ENCODE peak calls at places on chromosomes 5 and 9, in five cellular contexts. H is IMR-90, L is SK-N-SH, V is GM12878, D is HepG2. I is an unnamed sample.

GRCh38 chr9:130765135-130766030 is 69.7 kb upstream of the ABL1 start:
- DNase-seq in H (peak; percentile 64), L (no peak), V (peak; percentile 64), D (no peak), I (no peak)

GRCh38 chr5:142644640-142645361 is 41.1 kb downstream of the FGF1 start:
- DNase-seq in H (peak; percentile 99), L (no peak), V (no peak), D (no peak), I (no peak)

GRCh38 chr5:133108481-133108921 is 56.7 kb downstream of the HSPA4 start:
- DNase-seq in H (no peak), L (no peak), V (no peak), D (no peak), I (no peak)

GRCh38 chr5:180047667-180048066 is 23.9 kb downstream of the RNF130 start:
- DNase-seq in H (no peak), L (no peak), V (no peak), D (no peak), I (no peak)

GRCh38 chr5:102903074-102903871 is 148.2 kb downstream of the PAM start:
- DNase-seq in H (peak; percentile 36), L (no peak), V (no peak), D (no peak), I (no peak)

GRCh38 chr5:159061186-159061796 is 38.4 kb downstream of the EBF1 start:
- DNase-seq in H (peak; percentile 78), L (peak; percentile 41), V (no peak), D (no peak), I (peak; percentile 12)

GRCh38 chr5:82538339-82539034 is 260.3 kb upstream of the RPS23 start:
- DNase-seq in H (no peak), L (peak; percentile 52), V (no peak), D (no peak), I (peak; percentile 31)

GRCh38 chr5:61450170-61450815 is 118.2 kb downstream of the ZSWIM6 start:
- DNase-seq in H (peak; percentile 91), L (no peak), V (no peak), D (no peak), I (no peak)

GRCh38 chr9:93968451-93969327 is 13.5 kb upstream of the BARX1 start:
- DNase-seq in H (peak; percentile 59), L (no peak), V (no peak), D (peak; percentile 53), I (no peak)

GRCh38 chr9:123069010-123069481 is 35.6 kb downstream of the GPR21 start:
- DNase-seq in H (peak; percentile 95), L (no peak), V (no peak), D (no peak), I (no peak)

GRCh38 chr9:81393985-81394811 is 295.1 kb downstream of the TLE1 start:
- DNase-seq in H (peak; percentile 61), L (no peak), V (no peak), D (no peak), I (no peak)

GRCh38 chr9:106964822-106965525 is 102.0 kb downstream of the ZNF462 start:
- DNase-seq in H (peak; percentile 45), L (no peak), V (no peak), D (no peak), I (no peak)

GRCh38 chr5:17828709-17829108 is 194.4 kb downstream of the TAF11L14 start:
- DNase-seq in H (no peak), L (no peak), V (no peak), D (no peak), I (no peak)

GRCh38 chr9:106146066-106146840 is 451.9 kb downstream of the TMEM38B start:
- DNase-seq in H (no peak), L (no peak), V (no peak), D (no peak), I (no peak)

GRCh38 chr5:53930457-53930856 is 370.0 kb downstream of the NDUFS4 start:
- DNase-seq in H (peak; percentile 55), L (no peak), V (no peak), D (no peak), I (no peak)

GRCh38 chr5:82863260-82863659 is 213.9 kb downstream of the TMEM167A start:
- DNase-seq in H (no peak), L (no peak), V (no peak), D (no peak), I (no peak)

GRCh38 chr9:96651626-96652025 is 3.5 kb downstream of the PRXL2C start:
- DNase-seq in H (peak; percentile 51), L (peak; percentile 48), V (no peak), D (no peak), I (no peak)

GRCh38 chr5:138833726-138834480 is 41.2 kb downstream of the LRRTM2 start:
- DNase-seq in H (no peak), L (no peak), V (no peak), D (no peak), I (no peak)

GRCh38 chr5:142215915-142216681 is 107.5 kb downstream of the NDFIP1 start:
- DNase-seq in H (peak; percentile 98), L (no peak), V (no peak), D (peak; percentile 54), I (no peak)

GRCh38 chr9:106956971-106957370 is 94.0 kb downstream of the ZNF462 start:
- DNase-seq in H (peak; percentile 38), L (no peak), V (no peak), D (no peak), I (no peak)

GRCh38 chr9:10045598-10045997 is 567.2 kb downstream of the PTPRD start:
- DNase-seq in H (peak; percentile 24), L (no peak), V (no peak), D (no peak), I (no peak)

GRCh38 chr9:122213589-122214413 is 15.0 kb downstream of the LHX6 start:
- DNase-seq in H (no peak), L (peak; percentile 99), V (no peak), D (peak; percentile 83), I (peak; percentile 96)

GRCh38 chr5:52560366-52560765 is 227.3 kb upstream of the ITGA1 start:
- DNase-seq in H (no peak), L (peak; percentile 11), V (no peak), D (no peak), I (no peak)

GRCh38 chr5:18375637-18376036 is 741.4 kb downstream of the TAF11L14 start:
- DNase-seq in H (no peak), L (peak; percentile 36), V (no peak), D (no peak), I (no peak)

GRCh38 chr5:115602585-115603125 is 376 bp upstream of the TICAM2 start:
- DNase-seq in H (no peak), L (no peak), V (no peak), D (no peak), I (no peak)

GRCh38 chr9:8206720-8207119 is 407.1 kb upstream of the DMAC1 start:
- DNase-seq in H (no peak), L (no peak), V (no peak), D (no peak), I (no peak)

GRCh38 chr5:58606064-58606463 is 23.2 kb downstream of the RAB3C start:
- DNase-seq in H (no peak), L (no peak), V (no peak), D (no peak), I (no peak)

GRCh38 chr9:129624168-129624759 is 1.7 kb upstream of the NTMT1 start:
- DNase-seq in H (peak; percentile 53), L (peak; percentile 82), V (no peak), D (peak; percentile 46), I (peak; percentile 59)

DNA sequence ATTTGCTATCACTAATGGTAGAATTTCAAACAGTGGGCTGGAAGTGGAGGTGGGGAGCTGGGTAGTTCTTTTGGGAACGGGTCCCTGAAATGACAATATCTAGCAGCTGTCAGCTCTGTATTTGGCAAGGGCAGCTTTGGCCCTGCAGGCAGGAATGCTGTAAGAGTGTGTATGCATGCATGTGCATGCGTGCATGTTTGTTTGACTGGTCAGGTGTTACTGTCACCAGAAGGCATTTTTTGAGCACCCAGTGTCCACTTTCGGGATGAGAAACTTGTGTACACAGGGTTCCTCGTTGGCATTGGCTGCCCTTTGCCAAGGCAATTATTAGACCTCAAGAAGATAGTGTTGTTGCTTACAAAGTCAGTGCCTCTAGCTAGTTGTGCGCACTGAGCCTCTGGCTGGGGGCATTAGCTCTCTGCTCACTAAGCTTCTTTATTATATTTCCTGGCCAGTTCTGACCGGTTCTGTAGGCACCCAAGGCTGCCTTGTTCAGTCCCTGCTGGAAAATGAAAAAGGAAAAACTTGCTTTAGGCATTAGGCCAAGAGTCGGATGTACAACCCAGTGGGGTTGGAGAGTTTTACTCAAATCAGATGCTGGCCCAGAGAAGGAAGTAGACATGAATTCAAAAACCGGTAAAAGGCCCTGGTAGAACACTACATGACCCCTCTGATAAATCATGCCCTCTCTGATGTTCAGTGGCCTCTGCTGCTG is 2.0 kb downstream of the CYFIP2 start:
- DNase-seq in H (no peak), L (no peak), V (no peak), D (no peak), I (no peak)
- H3K4me1 ChIP-seq in H (no peaks in the 10 kb centered on the region), L (peaks cover 19% of the 10 kb centered on the region), V (peaks cover 55% of the 10 kb centered on the region), D (peaks cover 60% of the 10 kb centered on the region), I (peaks cover 12% of the 10 kb centered on the region)

DNA sequence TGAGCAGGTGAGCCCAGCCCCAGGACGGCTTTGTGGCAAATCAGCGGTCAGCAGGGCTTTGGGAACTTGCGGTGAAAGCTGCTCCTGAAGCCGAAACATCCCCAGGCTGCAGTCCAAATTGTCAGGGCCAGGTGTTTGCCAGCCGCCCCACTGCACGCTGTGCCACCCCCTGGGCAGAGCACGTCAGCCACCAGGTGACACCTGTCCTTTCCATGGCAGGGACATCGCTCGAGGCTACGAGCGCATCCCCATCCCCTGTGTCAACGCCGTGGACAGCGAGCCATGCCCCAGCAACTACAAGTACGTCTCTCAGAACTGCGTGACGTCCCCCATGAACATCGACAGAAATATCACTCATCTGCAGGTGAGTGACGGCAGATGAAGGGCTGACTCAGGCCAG is 64.4 kb upstream of the CACNA1B start:
- DNase-seq in H (no peak), L (no peak), V (no peak), D (no peak), I (no peak)
- TF ChIP-seq SMC3 in H (no peak), L (no peak), V (no peak), D (no peak), I (no peak)

GRCh38 chr5:75242067-75242466 is 5.4 kb upstream of the ANKRD31 start:
- DNase-seq in H (no peak), L (no peak), V (no peak), D (no peak), I (no peak)

GRCh38 chr5:75236322-75237316 is at the start of gene ANKRD31:
- DNase-seq in H (peak; percentile 66), L (peak; percentile 96), V (peak; percentile 42), D (peak; percentile 43), I (peak; percentile 95)

GRCh38 chr5:75243100-75243499 is 6.4 kb upstream of the ANKRD31 start:
- DNase-seq in H (no peak), L (no peak), V (no peak), D (no peak), I (no peak)

GRCh38 chr5:75243510-75243909 is 6.8 kb upstream of the ANKRD31 start:
- DNase-seq in H (no peak), L (no peak), V (no peak), D (no peak), I (no peak)

GRCh38 chr5:75239681-75240080 is 3.0 kb upstream of the ANKRD31 start:
- DNase-seq in H (no peak), L (no peak), V (no peak), D (peak; percentile 28), I (no peak)
- H3K9ac ChIP-seq in H (no peak overlapping the region), L (no peak overlapping the region), V (no peak overlapping the region), D (no peak overlapping the region), I (no peak overlapping the region)

GRCh38 chr5:31027726-31028125 is 165.8 kb upstream of the CDH6 start:
- DNase-seq in H (no peak), L (no peak), V (no peak), D (peak; percentile 6), I (no peak)

GRCh38 chr5:31021181-31021624 is 172.3 kb upstream of the CDH6 start:
- DNase-seq in H (peak; percentile 85), L (no peak), V (no peak), D (no peak), I (no peak)

GRCh38 chr5:31023105-31023504 is 170.4 kb upstream of the CDH6 start:
- DNase-seq in H (peak; percentile 90), L (no peak), V (no peak), D (no peak), I (no peak)
- H3K4me1 ChIP-seq in H (peaks cover 2% of the 10 kb centered on the region), L (no peaks in the 10 kb centered on the region), V (no peaks in the 10 kb centered on the region), D (no peaks in the 10 kb centered on the region), I (no peaks in the 10 kb centered on the region)